ENCODE peak calls at places on chromosome 9, in four cellular contexts. G, D, B and C are unnamed samples.

GRCh38 chr9:95383198-95383673 is 65.7 kb upstream of the FANCC start:
- DNase-seq in G (no peak), B (peak), D (no peak), C (no peak)

GRCh38 chr9:21413089-21414023 is 4.4 kb downstream of the IFNA8 start:
- DNase-seq in B (no peak), D (no peak), G (no peak), C (no peak)

GRCh38 chr9:116566677-116567488 is 120.2 kb upstream of the TRIM32 start:
- DNase-seq in D (no peak), G (no peak), B (no peak), C (no peak)

GRCh38 chr9:21994996-21995651 is 533 bp downstream of the CDKN2B-AS1 start:
- DNase-seq in B (peak), G (peak), D (peak), C (no peak)

GRCh38 chr9:134331186-134332025 is 5.2 kb downstream of the RXRA start:
- DNase-seq in G (no peak), D (peak), B (no peak), C (no peak)

GRCh38 chr9:124941689-124942561 is 1.0 kb upstream of the GOLGA1 start:
- DNase-seq in B (peak), D (peak), G (peak), C (no peak)

GRCh38 chr9:68793605-68794343 is 88.7 kb downstream of the PIP5K1B start:
- DNase-seq in D (no peak), B (no peak), G (no peak), C (no peak)

GRCh38 chr9:134944351-134944802 is 26.7 kb upstream of the FCN1 start:
- DNase-seq in G (no peak), D (no peak), B (no peak), C (no peak)

GRCh38 chr9:135552021-135552697 is 6.2 kb downstream of the OBP2A start:
- DNase-seq in D (no peak), B (no peak), G (no peak), C (no peak)

GRCh38 chr9:119273984-119274665 is 95.1 kb downstream of the BRINP1 start:
- DNase-seq in D (no peak), B (no peak), G (no peak), C (no peak)

GRCh38 chr9:132991351-132992300 is 13.1 kb downstream of the GFI1B start:
- DNase-seq in B (no peak), D (no peak), G (no peak), C (no peak)

GRCh38 chr9:112546149-112547012 is 59.8 kb downstream of the KIAA1958 start:
- DNase-seq in D (no peak), G (no peak), B (no peak), C (no peak)

GRCh38 chr9:93586290-93587057 is 10.1 kb downstream of the PHF2 start:
- DNase-seq in D (no peak), B (no peak), G (no peak), C (no peak)

GRCh38 chr9:127263664-127264063 is 910 bp upstream of the GARNL3 start:
- DNase-seq in D (no peak), B (no peak), G (no peak), C (no peak)

GRCh38 chr9:111876179-111876578 is 20.4 kb upstream of the UGCG start:
- DNase-seq in G (no peak), D (no peak), B (no peak), C (no peak)

GRCh38 chr9:133876144-133876543 is 116.0 kb downstream of the VAV2 start:
- DNase-seq in B (no peak), G (no peak), D (no peak), C (no peak)

GRCh38 chr9:109466623-109467590 is 31.2 kb downstream of the PTPN3 start:
- DNase-seq in G (no peak), B (no peak), D (no peak), C (no peak)

GRCh38 chr9:121824651-121825480 is 173.4 kb downstream of the DAB2IP start:
- DNase-seq in D (no peak), B (no peak), G (no peak), C (no peak)

GRCh38 chr9:69715825-69716224 is 43.7 kb upstream of the APBA1 start:
- DNase-seq in G (no peak), B (no peak), D (no peak), C (no peak)

GRCh38 chr9:123473226-123473625 is 117.2 kb downstream of the CRB2 start:
- DNase-seq in B (no peak), D (no peak), G (no peak), C (no peak)

GRCh38 chr9:91111226-91111625 is 250.5 kb downstream of the AUH start:
- DNase-seq in B (no peak), G (no peak), D (no peak), C (no peak)

GRCh38 chr9:108300296-108301287 is 555.2 kb downstream of the ACTL7B start:
- DNase-seq in G (no peak), D (no peak), B (no peak), C (no peak)

GRCh38 chr9:34653131-34653530 is 1.1 kb downstream of the IL11RA start:
- DNase-seq in D (no peak), B (no peak), G (no peak), C (no peak)

GRCh38 chr9:13555989-13556500 is 276.6 kb upstream of the MPDZ start:
- DNase-seq in B (no peak), G (no peak), D (no peak), C (no peak)

GRCh38 chr9:127463891-127464290 is 12.6 kb downstream of the LRSAM1 start:
- DNase-seq in G (no peak), D (peak), B (no peak), C (no peak)

DNA sequence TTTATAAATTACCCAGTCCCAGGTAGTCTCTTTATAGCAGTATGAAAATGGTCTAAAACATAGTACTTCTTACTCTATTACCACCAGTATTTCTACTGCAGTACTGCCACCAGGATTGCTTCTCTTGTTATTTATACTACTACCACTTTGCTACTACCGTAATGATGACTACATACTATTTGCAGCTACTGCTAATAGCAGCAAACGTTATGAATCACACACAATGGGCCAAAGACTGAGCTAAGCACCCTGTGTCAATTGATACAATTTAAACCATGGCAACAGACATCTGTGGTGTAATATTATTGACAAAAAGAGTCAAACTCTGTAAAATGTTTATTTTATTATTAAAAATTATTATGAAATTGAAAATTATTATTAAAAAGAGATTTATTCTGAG is 15.3 kb upstream of the KIF12 start:
- DNase-seq in B (no peak), G (no peak), D (no peak), C (no peak)
- H3K4me3 ChIP-seq in B (no peak), G (no peak), D (no peak), C (no peak)

DNA sequence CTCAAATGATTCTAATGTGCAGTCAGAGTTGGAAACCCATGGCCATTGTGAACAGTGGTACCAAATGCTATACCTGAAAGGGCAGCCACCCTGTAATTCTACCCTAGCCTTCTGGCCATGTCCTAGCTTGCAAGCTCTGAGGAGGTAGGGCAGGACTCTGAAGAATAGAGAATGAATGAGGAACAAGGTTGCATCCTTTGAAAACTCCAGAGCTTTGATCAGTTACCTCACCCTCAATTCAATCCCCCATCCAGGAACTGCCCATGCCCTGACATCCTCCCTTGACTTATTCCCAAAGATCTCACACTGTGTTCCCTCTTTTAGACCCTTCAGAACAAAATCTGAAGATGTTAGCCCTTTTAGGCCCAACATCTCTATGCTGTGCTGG is 17.8 kb upstream of the ERMP1 start:
- DNase-seq in D (no peak), G (no peak), B (no peak), C (no peak)
- H3K4me3 ChIP-seq in D (no peak), G (no peak), B (no peak), C (no peak)

DNA sequence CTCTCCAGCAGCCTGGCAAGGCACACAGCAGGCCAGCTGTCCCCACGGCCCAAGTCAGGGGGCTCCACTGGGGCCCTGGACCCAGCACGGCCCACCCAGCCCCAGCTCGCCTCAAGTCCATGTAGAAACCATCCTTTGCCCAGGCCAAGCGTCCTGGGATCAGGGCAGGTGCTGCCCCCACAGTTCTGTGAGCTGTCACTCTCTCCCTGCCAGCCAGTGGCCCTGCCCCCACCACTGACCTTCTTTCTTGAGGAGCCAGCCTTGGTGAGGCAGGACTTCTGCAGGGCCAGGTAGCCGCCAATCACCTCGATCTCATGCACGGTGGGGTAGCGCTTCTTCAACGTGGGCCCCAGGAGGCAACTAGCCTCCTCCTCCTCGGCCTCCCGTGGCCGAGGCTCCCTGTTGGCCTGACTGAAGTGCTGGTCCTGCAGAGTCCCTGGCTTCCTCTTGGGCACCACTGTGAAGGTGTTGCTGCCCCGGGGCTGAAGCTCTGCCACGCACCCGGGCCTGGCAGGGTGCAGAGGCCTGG is 1.7 kb downstream of the TPRN start:
- DNase-seq in D (no peak), B (no peak), G (no peak), C (no peak)
- H3K4me3 ChIP-seq in D (no peak), B (no peak), G (no peak), C (peak)

GRCh38 chr9:23006127-23006526 is 559.5 kb downstream of the DMRTA1 start:
- DNase-seq in B (no peak), D (no peak), G (no peak), C (no peak)
- H3K4me3 ChIP-seq in B (no peak), D (no peak), G (no peak), C (no peak)

GRCh38 chr9:98774746-98775145 is 21.6 kb downstream of the ANKS6 start:
- DNase-seq in B (no peak), D (no peak), G (no peak), C (no peak)
- H3K4me3 ChIP-seq in B (no peak), D (no peak), G (no peak), C (no peak)